ENCODE peak calls at places on chromosomes 4 and X, in six cellular contexts. X, C, L, T, F and Z are unnamed samples.
A peak's percentile ranks its signal among the peaks of the same experiment; 100 is the strongest.

GRCh38 chr4:54872246-54872645 is 214.5 kb downstream of the KIT start:
- DNase-seq in F (no peak), T (no peak), C (no peak), X (no peak), L (no peak), Z (no peak)

GRCh38 chrX:15501506-15501905 is 899 bp downstream of the BMX start:
- DNase-seq in F (no peak), L (no peak), T (no peak), X (no peak), C (no peak), Z (no peak)

GRCh38 chrX:134528936-134529335 is 69.0 kb downstream of the HPRT1 start:
- DNase-seq in C (no peak), L (no peak), F (no peak), T (no peak), X (no peak), Z (no peak)

GRCh38 chrX:49910344-49910743 is 12.1 kb upstream of the CLCN5 start:
- DNase-seq in F (no peak), L (no peak), T (no peak), C (no peak), X (no peak), Z (no peak)

GRCh38 chr4:155578219-155578618 is 88.4 kb upstream of the GUCY1A1 start:
- DNase-seq in X (no peak), T (no peak), L (no peak), F (no peak), C (no peak), Z (no peak)

GRCh38 chr4:146134761-146135160 is 40.8 kb upstream of the LSM6 start:
- DNase-seq in X (no peak), L (no peak), T (no peak), C (no peak), F (peak; percentile 18), Z (no peak)

GRCh38 chr4:104969394-104970066 is 177.1 kb upstream of the TET2 start:
- DNase-seq in X (peak; percentile 52), L (no peak), C (no peak), F (no peak), T (no peak), Z (no peak)

GRCh38 chr4:150009533-150009932 is 68.7 kb upstream of the DCLK2 start:
- DNase-seq in T (no peak), L (no peak), C (no peak), F (no peak), X (no peak), Z (no peak)

GRCh38 chr4:73612032-73612431 is 8.2 kb downstream of the RASSF6 start:
- DNase-seq in L (no peak), T (no peak), X (no peak), C (no peak), F (no peak), Z (no peak)

GRCh38 chr4:79184461-79184860 is 141.4 kb downstream of the NAA11 start:
- DNase-seq in C (no peak), L (no peak), F (no peak), T (no peak), X (no peak), Z (no peak)

GRCh38 chr4:189200346-189200745 is 740.3 kb upstream of the FRG1 start:
- DNase-seq in F (no peak), T (no peak), C (no peak), L (no peak), X (no peak), Z (no peak)

GRCh38 chr4:180057891-180058643 is 2185.1 kb upstream of the TENM3 start:
- DNase-seq in X (no peak), C (no peak), T (no peak), L (peak; percentile 72), F (peak; percentile 53), Z (no peak)

GRCh38 chrX:40111868-40112267 is 14.1 kb upstream of the BCOR start:
- DNase-seq in X (no peak), T (no peak), C (no peak), L (no peak), F (no peak), Z (no peak)

GRCh38 chrX:17375631-17376380 is 806 bp downstream of the NHS start:
- DNase-seq in L (peak; percentile 53), X (no peak), C (no peak), T (no peak), F (peak; percentile 64), Z (no peak)

GRCh38 chrX:20171887-20172286 is 30.2 kb upstream of the EIF1AX start:
- DNase-seq in F (no peak), X (no peak), C (no peak), L (no peak), T (no peak), Z (no peak)

GRCh38 chr4:7904942-7905341 is 34.7 kb downstream of the AFAP1 start:
- DNase-seq in F (no peak), X (no peak), L (no peak), T (no peak), C (no peak), Z (no peak)

GRCh38 chr4:29756966-29757365 is 963.2 kb upstream of the PCDH7 start:
- DNase-seq in F (no peak), L (no peak), C (no peak), T (no peak), X (no peak), Z (no peak)

GRCh38 chrX:98480606-98481005 is 1596.9 kb downstream of the RPA4 start:
- DNase-seq in T (no peak), X (no peak), L (no peak), F (no peak), C (no peak), Z (no peak)

GRCh38 chr4:17688011-17688441 is 73.6 kb downstream of the MED28 start:
- DNase-seq in X (no peak), T (no peak), L (no peak), F (no peak), C (no peak), Z (no peak)

GRCh38 chrX:149720021-149720689 is 8.3 kb downstream of the MAGEA11 start:
- DNase-seq in F (no peak), C (no peak), X (no peak), T (peak; percentile 43), L (no peak), Z (no peak)

GRCh38 chr4:145427991-145428390 is 53.7 kb upstream of the SMAD1 start:
- DNase-seq in C (no peak), T (no peak), X (no peak), F (no peak), L (no peak), Z (no peak)

GRCh38 chrX:100654256-100654655 is 10.3 kb downstream of the SRPX2 start:
- DNase-seq in F (peak; percentile 21), L (no peak), C (no peak), T (no peak), X (no peak), Z (no peak)

GRCh38 chr4:27714073-27714472 is 853.4 kb downstream of the STIM2 start:
- DNase-seq in F (no peak), L (no peak), C (no peak), X (no peak), T (no peak), Z (no peak)

DNA sequence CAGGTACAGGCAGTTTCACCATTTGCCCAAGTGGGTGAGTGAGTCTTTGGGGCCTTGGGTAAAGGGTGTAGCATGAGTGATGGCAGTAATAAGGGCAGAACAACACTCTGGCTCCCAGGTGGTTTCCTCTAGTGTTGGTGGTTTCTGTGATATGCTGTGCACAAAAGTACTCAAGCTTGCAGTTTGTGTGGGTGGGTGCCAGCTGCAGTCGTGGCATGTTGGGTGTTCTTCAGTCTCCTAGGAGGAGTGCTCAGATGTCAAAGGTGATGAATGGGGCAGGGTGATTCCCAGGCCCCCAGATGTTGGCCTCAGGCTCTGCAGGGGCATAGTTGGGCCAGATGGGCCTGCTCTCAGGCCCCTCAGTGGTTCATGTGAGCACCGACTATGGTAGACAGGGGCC is 166.1 kb upstream of the KLF8 start:
- DNase-seq in X (peak; percentile 57), F (no peak), L (no peak), C (no peak), T (no peak), Z (no peak)
- TF ChIP-seq JUND in X (no peak), F (no peak), L (no peak), C (no peak), T (no peak), Z (no peak)

GRCh38 chr4:90543419-90544170 is 416.4 kb downstream of the CCSER1 start:
- DNase-seq in T (no peak), F (peak; percentile 28), C (no peak), X (no peak), L (no peak), Z (no peak)
- H3K4me2 ChIP-seq in T (no peak overlapping the region), F (no peak overlapping the region), C (no peak overlapping the region), X (no peak overlapping the region), L (no peak overlapping the region), Z (no peak overlapping the region)

DNA sequence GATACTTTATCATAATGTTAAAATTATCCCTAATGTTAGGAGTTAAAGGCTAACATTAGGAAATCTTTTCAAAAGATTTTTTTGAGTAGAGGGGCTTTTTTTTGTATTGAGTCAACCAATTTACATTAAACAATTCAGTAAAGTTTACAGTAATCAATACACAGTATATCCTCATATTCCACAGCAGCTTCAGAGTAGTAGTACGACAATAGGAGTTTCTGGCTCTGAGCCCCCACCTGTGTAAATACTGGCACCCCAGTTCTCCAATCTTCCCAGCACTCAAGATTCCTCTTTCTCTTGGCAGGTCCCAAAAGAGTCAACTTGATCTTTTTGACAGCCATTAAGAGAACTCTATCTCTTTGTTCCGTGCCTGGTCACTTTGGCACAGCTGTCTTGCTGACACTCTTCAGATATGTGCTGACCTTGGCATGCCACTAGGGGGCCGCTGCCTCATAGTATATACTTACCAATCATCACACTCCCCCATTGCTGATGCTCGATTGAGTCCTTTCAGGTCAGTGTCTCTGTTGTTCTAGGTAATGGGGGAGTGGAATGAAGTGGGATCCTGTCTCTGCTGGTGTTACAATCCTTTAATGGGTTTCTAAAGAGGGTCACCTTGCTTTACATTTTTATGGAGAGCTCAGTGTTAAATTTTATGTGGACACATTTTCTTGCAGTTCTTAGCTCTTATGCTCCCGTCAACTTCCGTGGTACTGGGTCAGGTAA is 19.5 kb upstream of the CCNI start:
- DNase-seq in T (peak; percentile 49), X (no peak), F (peak; percentile 71), C (peak; percentile 63), L (peak; percentile 79), Z (peak; percentile 49)
- H3K4me3 ChIP-seq in T (no peak overlapping the region), X (no peak overlapping the region), F (no peak overlapping the region), C (no peak overlapping the region), L (no peak overlapping the region), Z (no peak overlapping the region)

DNA sequence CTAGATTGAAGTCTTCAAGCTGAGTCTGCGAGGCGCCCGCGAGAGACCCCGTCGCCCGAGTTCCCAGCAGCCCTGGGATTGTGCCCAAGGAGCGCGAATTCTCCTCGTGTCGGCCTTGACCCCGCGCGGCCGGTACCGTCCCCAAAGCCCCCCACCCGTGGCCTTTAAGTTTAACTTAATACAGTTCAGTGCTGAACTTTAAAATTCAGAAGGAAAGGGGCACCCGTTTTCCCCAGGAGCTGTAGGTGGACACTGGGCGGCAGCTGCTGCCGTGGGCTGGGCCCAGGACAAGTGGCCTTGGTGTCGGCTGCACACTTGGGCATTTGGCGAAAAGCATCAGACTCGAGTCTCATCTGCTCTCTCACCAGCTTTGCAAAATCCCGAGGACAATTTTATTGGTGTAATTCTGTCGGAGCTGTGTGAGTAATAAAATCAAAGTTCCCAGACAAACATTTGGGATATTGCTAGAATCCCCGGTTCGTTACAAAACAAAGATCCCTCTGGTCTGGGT is 634 bp downstream of the CWH43 start:
- DNase-seq in T (no peak), L (no peak), F (no peak), C (no peak), X (no peak), Z (no peak)
- TF ChIP-seq JUND in T (no peak), L (no peak), F (no peak), C (no peak), X (no peak), Z (no peak)